ENCODE peak calls at places on chromosomes 3 and 15, in six cellular contexts. W is IMR-90, X is body of pancreas, J is thyroid gland, T is thoracic aorta, G is MM.1S. M is an unnamed sample.

GRCh38 chr3:189488241-189488767 is 142.9 kb upstream of the TP63 start:
- DNase-seq in W (no peak), X (no peak), J (no peak), T (no peak), G (no peak), M (no peak)

GRCh38 chr3:125172346-125172745 is 40.2 kb downstream of the SLC12A8 start:
- DNase-seq in W (no peak), X (no peak), J (no peak), T (no peak), G (no peak), M (no peak)

GRCh38 chr3:31503456-31503855 is 29.3 kb upstream of the STT3B start:
- DNase-seq in W (no peak), X (no peak), J (no peak), T (no peak), G (no peak), M (no peak)

GRCh38 chr15:63362196-63362595 is 19.4 kb downstream of the CA12 start:
- DNase-seq in W (no peak), X (peak; percentile 84), J (peak; percentile 91), T (no peak), G (no peak), M (no peak)

GRCh38 chr3:170740285-170740684 is 129.7 kb downstream of the RPL22L1 start:
- DNase-seq in W (no peak), X (no peak), J (no peak), T (no peak), G (no peak), M (no peak)

GRCh38 chr3:85678713-85679112 is 719.9 kb downstream of the CADM2 start:
- DNase-seq in W (no peak), X (no peak), J (no peak), T (no peak), G (no peak), M (no peak)

GRCh38 chr3:52983336-52983807 is 62.5 kb downstream of the SFMBT1 start:
- DNase-seq in W (no peak), X (peak; percentile 27), J (no peak), T (no peak), G (peak; percentile 23), M (no peak)

GRCh38 chr15:68304611-68305337 is 27.2 kb downstream of the FEM1B start:
- DNase-seq in W (no peak), X (peak; percentile 1), J (no peak), T (no peak), G (peak; percentile 87), M (peak; percentile 24)

GRCh38 chr3:195195321-195196209 is 75.4 kb downstream of the XXYLT1 start:
- DNase-seq in W (no peak), X (no peak), J (no peak), T (no peak), G (no peak), M (no peak)

GRCh38 chr15:80587007-80587406 is 108.1 kb upstream of the ABHD17C start:
- DNase-seq in W (no peak), X (no peak), J (no peak), T (no peak), G (no peak), M (no peak)

GRCh38 chr3:15797600-15798303 is at the start of gene ANKRD28:
- DNase-seq in W (peak; percentile 98), X (peak; percentile 31), J (no peak), T (no peak), G (peak; percentile 80), M (no peak)

GRCh38 chr3:129003578-129004112 is 2.5 kb downstream of the EFCC1 start:
- DNase-seq in W (no peak), X (peak; percentile 67), J (peak; percentile 60), T (no peak), G (peak; percentile 82), M (peak; percentile 56)

GRCh38 chr3:134880431-134880830 is 85.4 kb downstream of the EPHB1 start:
- DNase-seq in W (no peak), X (no peak), J (no peak), T (no peak), G (no peak), M (no peak)

GRCh38 chr3:134883697-134884385 is 88.8 kb downstream of the EPHB1 start:
- DNase-seq in W (no peak), X (no peak), J (no peak), T (no peak), G (no peak), M (no peak)

GRCh38 chr3:134881305-134881704 is 86.2 kb downstream of the EPHB1 start:
- DNase-seq in W (no peak), X (no peak), J (no peak), T (no peak), G (no peak), M (no peak)

GRCh38 chr3:134886991-134887390 is 91.9 kb downstream of the EPHB1 start:
- DNase-seq in W (no peak), X (no peak), J (no peak), T (no peak), G (no peak), M (no peak)

GRCh38 chr3:134885877-134886621 is 91.0 kb downstream of the EPHB1 start:
- DNase-seq in W (no peak), X (no peak), J (no peak), T (no peak), G (peak; percentile 46), M (no peak)
- TF ChIP-seq CTCF in W (no peak), X (no peak), J (no peak), T (no peak), G (peak; percentile 38), M (no peak)

DNA sequence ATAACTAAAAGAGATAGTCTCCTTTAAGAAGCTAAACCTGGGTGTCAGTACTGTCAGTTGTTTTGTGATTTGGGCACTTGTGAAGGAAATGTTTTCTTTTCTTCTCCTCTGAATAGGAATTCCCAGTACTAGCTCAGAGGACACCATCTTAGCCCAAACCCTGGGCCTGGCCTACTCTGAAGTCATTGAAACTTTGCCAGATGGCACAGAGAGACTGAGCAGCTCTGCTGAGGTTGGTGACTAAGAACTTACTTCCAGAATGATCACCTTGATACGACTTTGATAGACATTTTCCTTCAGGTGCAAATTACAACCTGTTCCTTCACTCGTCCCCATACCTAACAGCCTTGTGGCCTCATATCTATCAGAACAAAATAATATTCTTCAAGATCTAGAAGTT is 100.2 kb downstream of the LARS2 start:
- DNase-seq in W (no peak), X (no peak), J (peak; percentile 16), T (no peak), G (no peak), M (no peak)
- H3K4me1 ChIP-seq in W (no peaks in the 10 kb centered on the region), X (no peaks in the 10 kb centered on the region), J (no peaks in the 10 kb centered on the region), T (no peaks in the 10 kb centered on the region), G (no peaks in the 10 kb centered on the region), M (no peaks in the 10 kb centered on the region)

GRCh38 chr3:4828279-4829030 is 150.8 kb upstream of the BHLHE40 start:
- DNase-seq in W (peak; percentile 31), X (peak; percentile 42), J (no peak), T (no peak), G (no peak), M (no peak)

GRCh38 chr3:4827767-4828166 is 151.5 kb upstream of the BHLHE40 start:
- DNase-seq in W (no peak), X (no peak), J (no peak), T (no peak), G (no peak), M (no peak)

GRCh38 chr3:4825572-4826236 is 153.5 kb upstream of the BHLHE40 start:
- DNase-seq in W (no peak), X (peak; percentile 46), J (peak; percentile 84), T (no peak), G (no peak), M (peak; percentile 78)

GRCh38 chr3:4824948-4825325 is 154.3 kb upstream of the BHLHE40 start:
- DNase-seq in W (peak; percentile 60), X (no peak), J (no peak), T (no peak), G (no peak), M (no peak)

GRCh38 chr3:4826237-4827100 is 152.8 kb upstream of the BHLHE40 start:
- DNase-seq in W (no peak), X (peak; percentile 78), J (peak; percentile 83), T (peak; percentile 51), G (no peak), M (peak; percentile 76)
- H3K27ac ChIP-seq in W (no peak overlapping the region), X (peak overlapping the region; percentile 82), J (peak overlapping the region; percentile 90), T (peak overlapping the region; percentile 58), G (no peak overlapping the region), M (peak overlapping the region; percentile 86)

GRCh38 chr3:181213347-181213746 is 223.8 kb upstream of the DNAJC19 start:
- DNase-seq in W (no peak), X (no peak), J (peak; percentile 27), T (no peak), G (no peak), M (no peak)

GRCh38 chr3:181212271-181212670 is 222.7 kb upstream of the DNAJC19 start:
- DNase-seq in W (no peak), X (no peak), J (no peak), T (no peak), G (no peak), M (no peak)

DNA sequence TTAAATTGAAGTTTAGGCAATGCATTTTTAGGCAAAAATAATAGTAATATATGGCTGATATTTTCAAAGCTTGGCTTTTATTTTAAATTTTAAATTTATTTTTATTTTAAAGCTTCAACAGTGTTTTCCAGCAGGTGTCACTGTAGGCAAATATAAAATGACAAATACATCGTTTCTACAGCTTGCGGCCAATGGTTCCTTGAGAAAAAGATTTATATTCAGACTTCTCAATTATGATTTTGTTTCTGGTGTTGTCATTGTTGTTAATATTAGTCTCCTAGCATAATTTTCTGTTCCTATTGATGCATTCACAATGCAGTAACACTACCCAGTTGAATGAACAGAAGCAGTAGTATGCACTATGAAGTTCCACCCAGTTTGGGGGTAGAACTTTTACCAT is 220.7 kb upstream of the DNAJC19 start:
- DNase-seq in W (peak; percentile 15), X (no peak), J (no peak), T (no peak), G (peak; percentile 43), M (no peak)
- TF ChIP-seq CTCF in W (peak; percentile 30), X (peak; percentile 23), J (no peak), T (peak; percentile 20), G (peak; percentile 38), M (no peak)

M was measured in lung.